ENCODE peak calls at places on chromosome 5, in eight cellular contexts. K is progenitor cell of endocrine pancreas; Z is EH; R is transverse colon; O is NCI-H1694; U is NCI-H524; X is pancreas; F is CD4-positive, alpha-beta memory T cell. C is an unnamed sample.

GRCh38 chr5:3285621-3286020 is 310.0 kb upstream of the IRX1 start:
- DNase-seq in R (no peak), Z (no peak), X (no peak), F (no peak), U (no peak), K (no peak), O (no peak), C (no peak)

GRCh38 chr5:165805756-165806155 is 2300.3 kb downstream of the MAT2B start:
- DNase-seq in R (no peak), X (no peak), F (no peak), U (peak), Z (no peak), O (no peak), K (no peak), C (no peak)

GRCh38 chr5:119291056-119291455 is 64.8 kb upstream of the TNFAIP8 start:
- DNase-seq in K (no peak), X (no peak), O (no peak), U (no peak), F (no peak), Z (no peak), R (no peak), C (no peak)

GRCh38 chr5:76724871-76725270 is 8.9 kb downstream of the F2R start:
- DNase-seq in Z (peak), K (no peak), U (no peak), F (no peak), R (no peak), O (no peak), X (no peak), C (no peak)

GRCh38 chr5:7435503-7435902 is 39.6 kb downstream of the ADCY2 start:
- DNase-seq in K (no peak), F (no peak), X (no peak), R (no peak), U (no peak), O (no peak), Z (no peak), C (no peak)

GRCh38 chr5:160162910-160163309 is 43.7 kb upstream of the PWWP2A start:
- DNase-seq in X (no peak), U (no peak), R (no peak), K (no peak), Z (no peak), F (no peak), O (no peak), C (no peak)

GRCh38 chr5:172175263-172175719 is 12.7 kb downstream of the STK10 start:
- DNase-seq in R (peak), K (no peak), U (no peak), Z (peak), O (no peak), F (peak), X (no peak), C (no peak)

GRCh38 chr5:127011151-127011550 is 19.2 kb downstream of the MARCHF3 start:
- DNase-seq in O (no peak), F (no peak), R (no peak), Z (peak), K (no peak), X (no peak), U (no peak), C (no peak)

GRCh38 chr5:178544166-178544834 is 45.9 kb downstream of the COL23A1 start:
- DNase-seq in R (no peak), U (no peak), F (no peak), Z (no peak), X (no peak), K (no peak), O (no peak), C (no peak)

GRCh38 chr5:61167382-61167781 is 5.1 kb upstream of the SMIM15 start:
- DNase-seq in R (peak), Z (peak), O (peak), X (peak), F (no peak), K (no peak), U (no peak), C (peak)

GRCh38 chr5:111453290-111453689 is 59.0 kb downstream of the STARD4 start:
- DNase-seq in K (no peak), X (no peak), O (no peak), U (no peak), Z (peak), R (no peak), F (no peak), C (no peak)

GRCh38 chr5:93868851-93869250 is 127.5 kb upstream of the POU5F2 start:
- DNase-seq in K (no peak), U (no peak), F (no peak), O (no peak), X (no peak), Z (no peak), R (no peak), C (no peak)

GRCh38 chr5:157370967-157371366 is 89.0 kb upstream of the NIPAL4 start:
- DNase-seq in K (no peak), U (no peak), R (no peak), X (no peak), O (no peak), F (no peak), Z (peak), C (no peak)

GRCh38 chr5:174311531-174312269 is 266.2 kb downstream of the NSG2 start:
- DNase-seq in Z (peak), U (no peak), K (peak), O (no peak), X (peak), R (peak), F (peak), C (peak)

GRCh38 chr5:141477169-141477568 is 1.4 kb downstream of the PCDHGC3 start:
- DNase-seq in X (no peak), F (no peak), O (no peak), R (no peak), Z (no peak), U (no peak), K (no peak), C (no peak)

GRCh38 chr5:143133721-143134120 is 269.8 kb downstream of the NR3C1 start:
- DNase-seq in R (no peak), Z (no peak), U (no peak), K (no peak), X (no peak), O (no peak), F (no peak), C (no peak)

GRCh38 chr5:115068239-115069086 is 101.2 kb downstream of the TRIM36 start:
- DNase-seq in R (no peak), F (peak), K (no peak), O (peak), Z (peak), U (no peak), X (peak), C (no peak)

GRCh38 chr5:158100373-158100902 is 241.5 kb upstream of the CLINT1 start:
- DNase-seq in F (no peak), O (no peak), R (no peak), X (no peak), K (no peak), Z (no peak), U (no peak), C (no peak)

GRCh38 chr5:37028910-37029309 is 152.3 kb downstream of the NIPBL start:
- DNase-seq in R (no peak), X (no peak), K (no peak), F (no peak), U (no peak), Z (no peak), O (no peak), C (no peak)

GRCh38 chr5:110896901-110897300 is 158.1 kb downstream of the SLC25A46 start:
- DNase-seq in U (no peak), K (no peak), X (no peak), F (no peak), R (no peak), Z (peak), O (peak), C (no peak)

GRCh38 chr5:121199238-121199999 is 652.3 kb upstream of the FTMT start:
- DNase-seq in X (no peak), F (no peak), R (no peak), Z (peak), U (no peak), K (no peak), O (peak), C (no peak)

GRCh38 chr5:172082180-172082579 is 75.7 kb upstream of the FBXW11 start:
- DNase-seq in K (no peak), X (no peak), R (no peak), F (no peak), O (no peak), U (no peak), Z (no peak), C (no peak)

GRCh38 chr5:113520429-113520828 is 6.9 kb downstream of the YTHDC2 start:
- DNase-seq in U (no peak), Z (peak), O (no peak), F (no peak), R (no peak), X (no peak), K (no peak), C (no peak)

GRCh38 chr5:169702726-169703481 is 65.8 kb downstream of the DOCK2 start:
- DNase-seq in K (no peak), Z (peak), F (no peak), X (no peak), O (no peak), R (no peak), U (no peak), C (no peak)

GRCh38 chr5:81945867-81946266 is 26.0 kb upstream of the ATG10 start:
- DNase-seq in X (no peak), U (no peak), F (no peak), R (no peak), O (no peak), Z (no peak), K (no peak), C (no peak)

C was measured in endothelial cell.